ENCODE peak calls at places on chromosomes 7 and 10, in seven cellular contexts. One of them, this sample, is unnamed.
A peak's percentile ranks its signal among the peaks of the same experiment; 100 is the strongest.

GRCh38 chr7:6419310-6419773 is 28.4 kb downstream of the DAGLB start:
- DNase-seq in tibial nerve: no peak
- DNase-seq in IMR-90: no peak
- DNase-seq in heart right ventricle: peak; percentile 59
- DNase-seq in pancreas: no peak
- DNase-seq in uterus: no peak
- DNase-seq in heart left ventricle: peak; percentile 70
- DNase-seq in this sample: no peak

GRCh38 chr10:23604613-23605012 is 165.7 kb downstream of the OTUD1 start:
- DNase-seq in tibial nerve: no peak
- DNase-seq in IMR-90: no peak
- DNase-seq in heart right ventricle: no peak
- DNase-seq in pancreas: no peak
- DNase-seq in uterus: no peak
- DNase-seq in heart left ventricle: no peak
- DNase-seq in this sample: no peak

GRCh38 chr7:18087031-18087686 is 59.5 kb upstream of the PRPS1L1 start:
- DNase-seq in tibial nerve: no peak
- DNase-seq in IMR-90: no peak
- DNase-seq in heart right ventricle: no peak
- DNase-seq in pancreas: no peak
- DNase-seq in uterus: peak; percentile 24
- DNase-seq in heart left ventricle: peak; percentile 25
- DNase-seq in this sample: no peak

GRCh38 chr7:70693690-70694356 is 438.1 kb upstream of the GALNT17 start:
- DNase-seq in tibial nerve: peak; percentile 48
- DNase-seq in IMR-90: peak; percentile 44
- DNase-seq in heart right ventricle: peak; percentile 80
- DNase-seq in pancreas: peak; percentile 72
- DNase-seq in uterus: peak; percentile 59
- DNase-seq in heart left ventricle: peak; percentile 74
- DNase-seq in this sample: peak; percentile 39

GRCh38 chr10:104406715-104407517 is 53.3 kb downstream of the CFAP58 start:
- DNase-seq in tibial nerve: no peak
- DNase-seq in IMR-90: peak; percentile 50
- DNase-seq in heart right ventricle: no peak
- DNase-seq in pancreas: no peak
- DNase-seq in uterus: no peak
- DNase-seq in heart left ventricle: no peak
- DNase-seq in this sample: no peak

GRCh38 chr7:371119-371778 is 81.3 kb downstream of the FOXL3 start:
- DNase-seq in tibial nerve: no peak
- DNase-seq in IMR-90: no peak
- DNase-seq in heart right ventricle: no peak
- DNase-seq in pancreas: peak; percentile 39
- DNase-seq in uterus: no peak
- DNase-seq in heart left ventricle: peak; percentile 10
- DNase-seq in this sample: peak; percentile 3

GRCh38 chr10:5484205-5484604 is 15.2 kb downstream of the CALML5 start:
- DNase-seq in tibial nerve: no peak
- DNase-seq in IMR-90: peak; percentile 52
- DNase-seq in heart right ventricle: no peak
- DNase-seq in pancreas: no peak
- DNase-seq in uterus: no peak
- DNase-seq in heart left ventricle: no peak
- DNase-seq in this sample: no peak

GRCh38 chr10:61923210-61924024 is 21.9 kb downstream of the ARID5B start:
- DNase-seq in tibial nerve: no peak
- DNase-seq in IMR-90: peak; percentile 94
- DNase-seq in heart right ventricle: no peak
- DNase-seq in pancreas: peak; percentile 21
- DNase-seq in uterus: no peak
- DNase-seq in heart left ventricle: no peak
- DNase-seq in this sample: no peak

GRCh38 chr7:135825406-135825805 is 76.8 kb upstream of the FAM180A start:
- DNase-seq in tibial nerve: no peak
- DNase-seq in IMR-90: no peak
- DNase-seq in heart right ventricle: no peak
- DNase-seq in pancreas: no peak
- DNase-seq in uterus: no peak
- DNase-seq in heart left ventricle: no peak
- DNase-seq in this sample: no peak

GRCh38 chr7:155194531-155195140 is 103.0 kb upstream of the INSIG1 start:
- DNase-seq in tibial nerve: no peak
- DNase-seq in IMR-90: no peak
- DNase-seq in heart right ventricle: no peak
- DNase-seq in pancreas: no peak
- DNase-seq in uterus: no peak
- DNase-seq in heart left ventricle: no peak
- DNase-seq in this sample: no peak

GRCh38 chr10:14365231-14365744 is 34.6 kb upstream of the FRMD4A start:
- DNase-seq in tibial nerve: no peak
- DNase-seq in IMR-90: peak; percentile 17
- DNase-seq in heart right ventricle: no peak
- DNase-seq in pancreas: no peak
- DNase-seq in uterus: no peak
- DNase-seq in heart left ventricle: no peak
- DNase-seq in this sample: no peak

GRCh38 chr10:48463318-48464003 is 141.4 kb downstream of the ARHGAP22 start:
- DNase-seq in tibial nerve: no peak
- DNase-seq in IMR-90: no peak
- DNase-seq in heart right ventricle: no peak
- DNase-seq in pancreas: no peak
- DNase-seq in uterus: no peak
- DNase-seq in heart left ventricle: no peak
- DNase-seq in this sample: no peak

GRCh38 chr7:41696323-41696916 is 6.5 kb downstream of the INHBA start:
- DNase-seq in tibial nerve: peak; percentile 88
- DNase-seq in IMR-90: peak; percentile 88
- DNase-seq in heart right ventricle: peak; percentile 72
- DNase-seq in pancreas: peak; percentile 45
- DNase-seq in uterus: peak; percentile 83
- DNase-seq in heart left ventricle: peak; percentile 62
- DNase-seq in this sample: no peak

GRCh38 chr10:90227259-90227658 is 525.9 kb downstream of the KIF20B start:
- DNase-seq in tibial nerve: no peak
- DNase-seq in IMR-90: peak; percentile 34
- DNase-seq in heart right ventricle: no peak
- DNase-seq in pancreas: no peak
- DNase-seq in uterus: no peak
- DNase-seq in heart left ventricle: no peak
- DNase-seq in this sample: no peak

GRCh38 chr10:94210465-94211186 is 152.1 kb downstream of the NOC3L start:
- DNase-seq in tibial nerve: no peak
- DNase-seq in IMR-90: no peak
- DNase-seq in heart right ventricle: no peak
- DNase-seq in pancreas: peak; percentile 33
- DNase-seq in uterus: no peak
- DNase-seq in heart left ventricle: no peak
- DNase-seq in this sample: no peak

GRCh38 chr10:35339946-35340345 is 3.6 kb downstream of the CCNY start:
- DNase-seq in tibial nerve: no peak
- DNase-seq in IMR-90: peak; percentile 39
- DNase-seq in heart right ventricle: no peak
- DNase-seq in pancreas: no peak
- DNase-seq in uterus: no peak
- DNase-seq in heart left ventricle: no peak
- DNase-seq in this sample: no peak

GRCh38 chr10:48476279-48476982 is 128.4 kb downstream of the ARHGAP22 start:
- DNase-seq in tibial nerve: no peak
- DNase-seq in IMR-90: no peak
- DNase-seq in heart right ventricle: no peak
- DNase-seq in pancreas: no peak
- DNase-seq in uterus: no peak
- DNase-seq in heart left ventricle: no peak
- DNase-seq in this sample: no peak

GRCh38 chr7:102286237-102287081 is at the start of gene SH2B2:
- DNase-seq in tibial nerve: peak; percentile 61
- DNase-seq in IMR-90: peak; percentile 49
- DNase-seq in heart right ventricle: peak; percentile 71
- DNase-seq in pancreas: peak; percentile 58
- DNase-seq in uterus: peak; percentile 81
- DNase-seq in heart left ventricle: peak; percentile 85
- DNase-seq in this sample: peak; percentile 55

GRCh38 chr10:19549503-19549902 is 266.7 kb upstream of the PLXDC2 start:
- DNase-seq in tibial nerve: no peak
- DNase-seq in IMR-90: peak; percentile 7
- DNase-seq in heart right ventricle: no peak
- DNase-seq in pancreas: no peak
- DNase-seq in uterus: no peak
- DNase-seq in heart left ventricle: no peak
- DNase-seq in this sample: no peak

GRCh38 chr10:43945908-43946307 is 297.2 kb upstream of the ZNF32 start:
- DNase-seq in tibial nerve: peak; percentile 2
- DNase-seq in IMR-90: no peak
- DNase-seq in heart right ventricle: no peak
- DNase-seq in pancreas: peak; percentile 8
- DNase-seq in uterus: peak; percentile 7
- DNase-seq in heart left ventricle: no peak
- DNase-seq in this sample: no peak

GRCh38 chr7:158076656-158077055 is 511.0 kb downstream of the PTPRN2 start:
- DNase-seq in tibial nerve: no peak
- DNase-seq in IMR-90: no peak
- DNase-seq in heart right ventricle: no peak
- DNase-seq in pancreas: peak; percentile 10
- DNase-seq in uterus: no peak
- DNase-seq in heart left ventricle: no peak
- DNase-seq in this sample: no peak
- H3K9me3 ChIP-seq in tibial nerve: no peaks in the 10 kb centered on the region
- H3K9me3 ChIP-seq in IMR-90: peaks cover 65% of the 10 kb centered on the region
- H3K9me3 ChIP-seq in heart right ventricle: no peaks in the 10 kb centered on the region
- H3K9me3 ChIP-seq in pancreas: no peaks in the 10 kb centered on the region
- H3K9me3 ChIP-seq in uterus: no peaks in the 10 kb centered on the region
- H3K9me3 ChIP-seq in heart left ventricle: no peaks in the 10 kb centered on the region
- H3K9me3 ChIP-seq in this sample: no peaks in the 10 kb centered on the region

GRCh38 chr10:128993911-128994538 is 473.0 kb upstream of the MGMT start:
- DNase-seq in tibial nerve: no peak
- DNase-seq in IMR-90: no peak
- DNase-seq in heart right ventricle: no peak
- DNase-seq in pancreas: no peak
- DNase-seq in uterus: no peak
- DNase-seq in heart left ventricle: no peak
- DNase-seq in this sample: no peak

GRCh38 chr10:128998101-128998500 is 468.9 kb upstream of the MGMT start:
- DNase-seq in tibial nerve: no peak
- DNase-seq in IMR-90: no peak
- DNase-seq in heart right ventricle: no peak
- DNase-seq in pancreas: no peak
- DNase-seq in uterus: no peak
- DNase-seq in heart left ventricle: no peak
- DNase-seq in this sample: no peak

GRCh38 chr10:128995676-128996075 is 471.4 kb upstream of the MGMT start:
- DNase-seq in tibial nerve: no peak
- DNase-seq in IMR-90: no peak
- DNase-seq in heart right ventricle: no peak
- DNase-seq in pancreas: no peak
- DNase-seq in uterus: no peak
- DNase-seq in heart left ventricle: no peak
- DNase-seq in this sample: no peak

GRCh38 chr10:128994598-128995143 is 472.4 kb upstream of the MGMT start:
- DNase-seq in tibial nerve: no peak
- DNase-seq in IMR-90: no peak
- DNase-seq in heart right ventricle: no peak
- DNase-seq in pancreas: no peak
- DNase-seq in uterus: no peak
- DNase-seq in heart left ventricle: no peak
- DNase-seq in this sample: no peak

DNA sequence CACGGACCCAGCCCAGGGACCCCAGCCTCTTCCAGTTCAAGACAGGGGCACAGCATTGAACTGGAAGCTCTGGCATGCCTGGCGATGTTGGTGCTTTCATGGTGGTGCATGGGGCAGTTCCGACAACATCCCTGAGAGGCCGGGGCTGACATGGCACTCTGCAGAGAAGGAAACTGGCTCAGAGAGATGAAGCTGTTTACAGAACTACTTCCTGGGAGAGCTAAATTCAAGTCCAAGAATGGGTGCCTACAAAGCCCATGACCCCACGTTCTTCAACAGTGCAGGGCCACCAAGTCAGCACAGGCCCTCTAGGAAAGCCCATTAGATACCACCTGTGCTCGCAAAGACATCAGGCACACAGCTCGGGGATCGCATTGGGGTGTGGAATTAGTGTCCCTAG is 470.9 kb upstream of the MGMT start:
- DNase-seq in tibial nerve: no peak
- DNase-seq in IMR-90: no peak
- DNase-seq in heart right ventricle: no peak
- DNase-seq in pancreas: no peak
- DNase-seq in uterus: no peak
- DNase-seq in heart left ventricle: no peak
- DNase-seq in this sample: no peak
- H3K9me3 ChIP-seq in tibial nerve: no peaks in the 10 kb centered on the region
- H3K9me3 ChIP-seq in IMR-90: peaks cover 14% of the 10 kb centered on the region
- H3K9me3 ChIP-seq in heart right ventricle: no peaks in the 10 kb centered on the region
- H3K9me3 ChIP-seq in pancreas: no peaks in the 10 kb centered on the region
- H3K9me3 ChIP-seq in uterus: no peaks in the 10 kb centered on the region
- H3K9me3 ChIP-seq in heart left ventricle: no peaks in the 10 kb centered on the region
- H3K9me3 ChIP-seq in this sample: no peaks in the 10 kb centered on the region

GRCh38 chr10:37289833-37290464 is 164.6 kb downstream of the ANKRD30A start:
- DNase-seq in tibial nerve: no peak
- DNase-seq in IMR-90: no peak
- DNase-seq in heart right ventricle: no peak
- DNase-seq in pancreas: no peak
- DNase-seq in uterus: no peak
- DNase-seq in heart left ventricle: no peak
- DNase-seq in this sample: no peak

GRCh38 chr10:37285063-37285462 is 159.7 kb downstream of the ANKRD30A start:
- DNase-seq in tibial nerve: no peak
- DNase-seq in IMR-90: no peak
- DNase-seq in heart right ventricle: no peak
- DNase-seq in pancreas: no peak
- DNase-seq in uterus: no peak
- DNase-seq in heart left ventricle: no peak
- DNase-seq in this sample: no peak
- H3K9me3 ChIP-seq in tibial nerve: no peaks in the 10 kb centered on the region
- H3K9me3 ChIP-seq in IMR-90: peaks cover 19% of the 10 kb centered on the region
- H3K9me3 ChIP-seq in heart right ventricle: peaks cover 61% of the 10 kb centered on the region
- H3K9me3 ChIP-seq in pancreas: no peaks in the 10 kb centered on the region
- H3K9me3 ChIP-seq in uterus: no peaks in the 10 kb centered on the region
- H3K9me3 ChIP-seq in heart left ventricle: peaks cover 27% of the 10 kb centered on the region
- H3K9me3 ChIP-seq in this sample: no peaks in the 10 kb centered on the region

GRCh38 chr10:30199376-30200018 is 140.1 kb upstream of the JCAD start:
- DNase-seq in tibial nerve: no peak
- DNase-seq in IMR-90: no peak
- DNase-seq in heart right ventricle: no peak
- DNase-seq in pancreas: no peak
- DNase-seq in uterus: no peak
- DNase-seq in heart left ventricle: no peak
- DNase-seq in this sample: no peak

GRCh38 chr10:30197186-30197585 is 137.8 kb upstream of the JCAD start:
- DNase-seq in tibial nerve: no peak
- DNase-seq in IMR-90: no peak
- DNase-seq in heart right ventricle: no peak
- DNase-seq in pancreas: no peak
- DNase-seq in uterus: no peak
- DNase-seq in heart left ventricle: no peak
- DNase-seq in this sample: no peak

DNA sequence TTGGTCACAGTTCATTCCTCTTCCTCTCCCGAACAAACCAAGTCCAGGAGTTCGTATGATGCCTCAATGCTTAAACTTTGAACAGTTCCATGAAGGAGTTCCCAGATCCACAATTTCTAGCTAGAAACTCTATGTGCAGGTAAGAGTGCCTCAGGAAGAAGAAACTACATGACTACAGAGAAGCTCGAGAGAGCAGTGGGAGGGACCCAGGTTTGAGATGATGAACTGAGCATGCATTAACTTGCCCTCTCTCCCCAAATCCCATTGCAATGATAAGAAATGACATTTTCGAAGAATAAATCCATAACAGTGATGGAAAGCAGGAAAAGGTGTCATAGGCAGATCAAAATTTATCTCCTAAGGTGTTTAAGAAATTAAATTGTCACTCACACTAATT is 140.6 kb upstream of the JCAD start:
- DNase-seq in tibial nerve: no peak
- DNase-seq in IMR-90: no peak
- DNase-seq in heart right ventricle: no peak
- DNase-seq in pancreas: no peak
- DNase-seq in uterus: no peak
- DNase-seq in heart left ventricle: no peak
- DNase-seq in this sample: no peak
- H3K9me3 ChIP-seq in tibial nerve: no peaks in the 10 kb centered on the region
- H3K9me3 ChIP-seq in IMR-90: peaks cover 8% of the 10 kb centered on the region
- H3K9me3 ChIP-seq in heart right ventricle: peaks cover 14% of the 10 kb centered on the region
- H3K9me3 ChIP-seq in pancreas: no peaks in the 10 kb centered on the region
- H3K9me3 ChIP-seq in uterus: no peaks in the 10 kb centered on the region
- H3K9me3 ChIP-seq in heart left ventricle: peaks cover 6% of the 10 kb centered on the region
- H3K9me3 ChIP-seq in this sample: no peaks in the 10 kb centered on the region

This sample was measured in T-helper 17 cell.